ENCODE peak calls at places on chromosomes 3 and 15, in nine cellular contexts. D, R, Q, S, U, V, C, E and O are unnamed samples.

GRCh38 chr3:53334742-53335141 is 12.6 kb downstream of the DCP1A start:
- DNase-seq in D (no peak), R (no peak), Q (no peak), S (no peak), U (no peak), V (no peak), C (no peak), E (no peak), O (no peak)

GRCh38 chr3:40044487-40044886 is 235.1 kb downstream of the MYRIP start:
- DNase-seq in D (no peak), R (no peak), Q (no peak), S (no peak), U (peak), V (peak), C (no peak), E (no peak), O (no peak)

GRCh38 chr15:63892794-63893441 is 59.2 kb upstream of the HERC1 start:
- DNase-seq in D (no peak), R (peak), Q (no peak), S (peak), U (no peak), V (no peak), C (no peak), E (no peak), O (no peak)

GRCh38 chr3:10568549-10568948 is 63.2 kb upstream of the ATP2B2 start:
- DNase-seq in D (no peak), R (no peak), Q (no peak), S (no peak), U (no peak), V (no peak), C (no peak), E (no peak), O (no peak)

GRCh38 chr3:124745756-124746155 is 15.5 kb downstream of the UMPS start:
- DNase-seq in D (no peak), R (no peak), Q (no peak), S (no peak), U (no peak), V (no peak), C (no peak), E (no peak), O (no peak)

GRCh38 chr3:79329154-79329553 is 438.6 kb downstream of the ROBO1 start:
- DNase-seq in D (no peak), R (no peak), Q (no peak), S (no peak), U (no peak), V (peak), C (no peak), E (no peak), O (peak)

GRCh38 chr3:27905625-27906024 is 183.5 kb upstream of the EOMES start:
- DNase-seq in D (no peak), R (no peak), Q (no peak), S (peak), U (no peak), V (no peak), C (peak), E (no peak), O (no peak)

GRCh38 chr15:86333819-86334218 is 254.1 kb downstream of the AGBL1 start:
- DNase-seq in D (no peak), R (no peak), Q (no peak), S (no peak), U (no peak), V (no peak), C (no peak), E (no peak), O (no peak)

GRCh38 chr15:89575146-89575655 is at the start of gene TICRR:
- DNase-seq in D (peak), R (peak), Q (peak), S (peak), U (peak), V (peak), C (peak), E (peak), O (peak)

GRCh38 chr3:175342196-175342595 is 483.1 kb downstream of the NAALADL2 start:
- DNase-seq in D (no peak), R (no peak), Q (no peak), S (no peak), U (no peak), V (no peak), C (no peak), E (no peak), O (no peak)

GRCh38 chr3:162112719-162113118 is 616.1 kb downstream of the OTOL1 start:
- DNase-seq in D (no peak), R (no peak), Q (no peak), S (no peak), U (no peak), V (no peak), C (no peak), E (no peak), O (no peak)

GRCh38 chr3:115478359-115478758 is 145.0 kb upstream of the GAP43 start:
- DNase-seq in D (no peak), R (no peak), Q (no peak), S (no peak), U (no peak), V (no peak), C (no peak), E (no peak), O (no peak)

GRCh38 chr3:39028466-39028865 is 23.3 kb downstream of the SCN11A start:
- DNase-seq in D (no peak), R (no peak), Q (no peak), S (no peak), U (no peak), V (no peak), C (no peak), E (no peak), O (no peak)

GRCh38 chr3:129315386-129315991 is 36.8 kb downstream of the HMCES start:
- DNase-seq in D (peak), R (peak), Q (no peak), S (peak), U (peak), V (peak), C (peak), E (no peak), O (no peak)

GRCh38 chr3:42495393-42495792 is 7.0 kb upstream of the VIPR1 start:
- DNase-seq in D (no peak), R (no peak), Q (no peak), S (no peak), U (no peak), V (no peak), C (no peak), E (no peak), O (no peak)

GRCh38 chr3:152264378-152264777 is 4.4 kb upstream of the MBNL1 start:
- DNase-seq in D (no peak), R (no peak), Q (no peak), S (no peak), U (no peak), V (peak), C (no peak), E (no peak), O (no peak)

GRCh38 chr3:64133991-64134390 is 91.3 kb downstream of the PRICKLE2 start:
- DNase-seq in D (no peak), R (no peak), Q (no peak), S (no peak), U (peak), V (no peak), C (no peak), E (no peak), O (no peak)

GRCh38 chr3:76063019-76063418 is 277.7 kb upstream of the ZNF717 start:
- DNase-seq in D (peak), R (no peak), Q (no peak), S (no peak), U (peak), V (peak), C (no peak), E (no peak), O (no peak)

GRCh38 chr15:101380146-101380545 is 85.1 kb upstream of the SNRPA1 start:
- DNase-seq in D (no peak), R (no peak), Q (no peak), S (no peak), U (no peak), V (no peak), C (no peak), E (no peak), O (no peak)

GRCh38 chr15:68818671-68819450 is 1.8 kb downstream of the ANP32A start:
- DNase-seq in D (peak), R (peak), Q (no peak), S (no peak), U (peak), V (peak), C (peak), E (no peak), O (no peak)

GRCh38 chr3:159859836-159860235 is 128.8 kb upstream of the IL12A start:
- DNase-seq in D (no peak), R (no peak), Q (no peak), S (no peak), U (no peak), V (no peak), C (no peak), E (no peak), O (no peak)

GRCh38 chr3:115385935-115386334 is 237.4 kb upstream of the GAP43 start:
- DNase-seq in D (no peak), R (no peak), Q (no peak), S (no peak), U (no peak), V (no peak), C (no peak), E (no peak), O (no peak)

GRCh38 chr15:90201150-90201943 is at the start of gene SEMA4B:
- DNase-seq in D (peak), R (peak), Q (no peak), S (peak), U (peak), V (no peak), C (peak), E (no peak), O (no peak)

GRCh38 chr3:193857996-193858395 is 265.0 kb downstream of the OPA1 start:
- DNase-seq in D (no peak), R (no peak), Q (no peak), S (no peak), U (peak), V (peak), C (no peak), E (no peak), O (no peak)

GRCh38 chr3:10398341-10398740 is 77.4 kb upstream of the SEC13 start:
- DNase-seq in D (no peak), R (no peak), Q (no peak), S (no peak), U (no peak), V (no peak), C (no peak), E (no peak), O (no peak)

GRCh38 chr3:40718209-40718608 is 193.4 kb downstream of the ZNF621 start:
- DNase-seq in D (no peak), R (no peak), Q (no peak), S (no peak), U (no peak), V (no peak), C (no peak), E (no peak), O (no peak)